ENCODE peak calls at places on chromosomes 13 and 19, in six cellular contexts. L is mucosa of descending colon; V is hypothalamus; P is right cardiac atrium; J is A549; Y is stimulated activated effector memory CD8-positive, alpha-beta T cell treated with anti-CD3 and anti-CD28 coated beads, Interleukin-12 subunit alpha, Interleukin-12 subunit beta, amount 100 ng/mL, for 72 hours. T is an unnamed sample.

GRCh38 chr19:38044267-38045111 is 137.5 kb downstream of the SIPA1L3 start:
- DNase-seq in L (no peak), J (no peak), V (no peak), P (no peak), Y (no peak), T (no peak)

GRCh38 chr19:31214086-31214485 is 135.2 kb downstream of the TSHZ3 start:
- DNase-seq in Y (peak), P (peak), V (no peak), J (peak), L (peak), T (peak)

GRCh38 chr19:45469835-45470146 is 2.0 kb downstream of the FOSB start:
- DNase-seq in V (no peak), P (no peak), Y (no peak), J (no peak), L (no peak), T (no peak)

GRCh38 chr19:29683009-29683408 is 17.7 kb downstream of the PLEKHF1 start:
- DNase-seq in L (no peak), P (no peak), V (peak), Y (no peak), J (no peak), T (no peak)

GRCh38 chr13:19984430-19985218 is 26.1 kb downstream of the ZMYM2 start:
- DNase-seq in P (no peak), Y (no peak), V (no peak), J (peak), L (no peak), T (peak)

GRCh38 chr19:58227964-58228583 is 640 bp upstream of the ZNF544 start:
- DNase-seq in Y (no peak), V (no peak), J (no peak), L (no peak), P (no peak), T (no peak)

GRCh38 chr19:5719274-5719960 is 529 bp downstream of the LONP1 start:
- DNase-seq in L (peak), V (no peak), Y (peak), J (no peak), P (no peak), T (peak)

GRCh38 chr19:29241324-29241723 is 28.4 kb upstream of the UQCRFS1 start:
- DNase-seq in V (no peak), Y (no peak), J (no peak), P (no peak), L (no peak), T (no peak)

GRCh38 chr19:36115453-36116343 is at the start of gene TBCB:
- DNase-seq in P (peak), Y (no peak), L (peak), J (peak), V (no peak), T (peak)

T was measured in activated CD4-positive, alpha-beta T cell treated with anti-CD3 and anti-CD28 coated beads, Interleukin-2, amount 10 ng/mL, durations not matched to agents 7 days and 5 days.